ENCODE peak calls at places on chromosomes 5 and 9, in nine cellular contexts. O is choroid plexus epithelial cell, P is heart left ventricle, G is fibroblast of mammary gland, F is astrocyte of the spinal cord, Q is tibial nerve, I is Peyer's patch, U is upper lobe of right lung, A is lower leg skin. W is an unnamed sample.
A peak's percentile ranks its signal among the peaks of the same experiment; 100 is the strongest.

GRCh38 chr9:99822596-99823391 is 1.1 kb downstream of the NR4A3 start:
- DNase-seq in O (peak; percentile 64), P (peak; percentile 64), G (peak; percentile 39), F (peak; percentile 66), Q (peak; percentile 21), I (peak; percentile 62), U (peak; percentile 66), A (peak; percentile 21), W (peak; percentile 41)

GRCh38 chr9:12695474-12695873 is 2.3 kb downstream of the TYRP1 start:
- DNase-seq in O (no peak), P (no peak), G (no peak), F (peak; percentile 22), Q (no peak), I (no peak), U (no peak), A (no peak), W (no peak)

GRCh38 chr5:73957397-73958001 is 331.5 kb downstream of the ARHGEF28 start:
- DNase-seq in O (peak; percentile 47), P (no peak), G (peak; percentile 62), F (peak; percentile 35), Q (no peak), I (no peak), U (no peak), A (no peak), W (peak; percentile 95)

GRCh38 chr5:160464466-160464797 is 42.8 kb downstream of the PTTG1 start:
- DNase-seq in O (no peak), P (no peak), G (no peak), F (no peak), Q (no peak), I (no peak), U (no peak), A (no peak), W (no peak)

GRCh38 chr5:173581408-173582197 is 34.8 kb downstream of the BOD1 start:
- DNase-seq in O (peak; percentile 48), P (no peak), G (peak; percentile 28), F (peak; percentile 37), Q (no peak), I (peak; percentile 52), U (no peak), A (no peak), W (peak; percentile 34)

GRCh38 chr5:122757268-122757667 is 17.6 kb upstream of the SNX2 start:
- DNase-seq in O (no peak), P (no peak), G (no peak), F (no peak), Q (no peak), I (no peak), U (no peak), A (no peak), W (no peak)

GRCh38 chr9:113219972-113220371 is 1.1 kb downstream of the FKBP15 start:
- DNase-seq in O (peak; percentile 62), P (no peak), G (peak; percentile 78), F (peak; percentile 54), Q (no peak), I (no peak), U (no peak), A (no peak), W (peak; percentile 33)

GRCh38 chr9:87122947-87123685 is 175.8 kb upstream of the GAS1 start:
- DNase-seq in O (peak; percentile 94), P (no peak), G (peak; percentile 95), F (peak; percentile 72), Q (no peak), I (no peak), U (no peak), A (peak; percentile 28), W (peak; percentile 83)

GRCh38 chr5:45847877-45848276 is 151.7 kb upstream of the HCN1 start:
- DNase-seq in O (no peak), P (peak; percentile 25), G (no peak), F (no peak), Q (no peak), I (no peak), U (no peak), A (no peak), W (no peak)

GRCh38 chr9:16023466-16023865 is 470.6 kb downstream of the CCDC171 start:
- DNase-seq in O (peak; percentile 62), P (no peak), G (peak; percentile 95), F (peak; percentile 83), Q (no peak), I (no peak), U (no peak), A (no peak), W (no peak)

GRCh38 chr9:24245988-24246387 is 299.7 kb downstream of the IZUMO3 start:
- DNase-seq in O (peak; percentile 46), P (no peak), G (peak; percentile 23), F (peak; percentile 52), Q (no peak), I (no peak), U (no peak), A (no peak), W (peak; percentile 57)

GRCh38 chr5:95664204-95664786 is 17.7 kb downstream of the RFESD start:
- DNase-seq in O (peak; percentile 59), P (no peak), G (peak; percentile 48), F (peak; percentile 69), Q (peak; percentile 79), I (peak; percentile 72), U (no peak), A (no peak), W (peak; percentile 35)

GRCh38 chr5:141149812-141150211 is at the start of gene PCDHB6:
- DNase-seq in O (peak; percentile 2), P (no peak), G (peak; percentile 6), F (no peak), Q (no peak), I (no peak), U (no peak), A (no peak), W (peak; percentile 1)

GRCh38 chr5:119382167-119382566 is 26.3 kb downstream of the TNFAIP8 start:
- DNase-seq in O (peak; percentile 87), P (no peak), G (no peak), F (no peak), Q (no peak), I (no peak), U (no peak), A (no peak), W (peak; percentile 26)

GRCh38 chr5:176658007-176658599 is 10.8 kb downstream of the TSPAN17 start:
- DNase-seq in O (peak; percentile 80), P (peak; percentile 80), G (peak; percentile 68), F (peak; percentile 62), Q (peak; percentile 78), I (peak; percentile 85), U (peak; percentile 82), A (peak; percentile 55), W (peak; percentile 72)

GRCh38 chr9:126719677-126720435 is 85.0 kb upstream of the ZBTB43 start:
- DNase-seq in O (peak; percentile 78), P (peak; percentile 90), G (no peak), F (peak; percentile 47), Q (peak; percentile 59), I (peak; percentile 94), U (peak; percentile 92), A (peak; percentile 80), W (peak; percentile 56)

DNA sequence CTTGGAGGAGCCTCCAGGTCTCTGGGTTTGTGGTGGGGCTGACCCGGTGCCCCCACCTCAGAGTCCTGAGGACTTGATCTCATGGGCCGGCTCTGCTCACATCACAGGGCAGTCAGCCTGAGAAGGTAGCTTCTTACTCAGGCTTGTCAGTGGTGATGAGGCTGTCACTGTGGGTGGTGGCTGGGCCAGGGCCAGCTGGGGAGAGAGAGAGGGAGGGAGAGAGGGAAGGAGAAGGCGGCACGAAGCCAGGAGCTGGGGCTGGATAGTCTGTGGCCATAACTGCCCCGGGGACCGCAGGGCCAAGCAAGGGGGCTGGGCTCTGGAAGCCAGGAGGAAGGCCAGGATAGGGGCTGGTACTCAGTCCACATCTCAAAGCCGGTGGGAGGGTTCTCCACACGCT is 6.5 kb downstream of the NTNG2 start:
- DNase-seq in O (peak; percentile 15), P (peak; percentile 64), G (peak; percentile 35), F (no peak), Q (no peak), I (no peak), U (no peak), A (no peak), W (no peak)
- H3K4me3 ChIP-seq in O (no peak overlapping the region), P (no peak overlapping the region), G (no peak overlapping the region), F (no peak overlapping the region), Q (no peak overlapping the region), I (no peak overlapping the region), U (no peak overlapping the region), A (no peak overlapping the region), W (no peak overlapping the region)

GRCh38 chr9:5784526-5785315 is 48.2 kb downstream of the ERMP1 start:
- DNase-seq in O (peak; percentile 53), P (no peak), G (no peak), F (no peak), Q (no peak), I (no peak), U (no peak), A (no peak), W (no peak)
- TF ChIP-seq CTCF in O (no peak), P (no peak), G (no peak), F (no peak), Q (no peak), I (no peak), U (no peak), A (no peak), W (no peak)

GRCh38 chr9:134318481-134318891 is 7.8 kb upstream of the RXRA start:
- DNase-seq in O (peak; percentile 34), P (peak; percentile 55), G (no peak), F (no peak), Q (no peak), I (no peak), U (peak; percentile 51), A (no peak), W (no peak)

GRCh38 chr9:134314950-134315715 is 11.1 kb upstream of the RXRA start:
- DNase-seq in O (no peak), P (peak; percentile 55), G (no peak), F (no peak), Q (no peak), I (no peak), U (peak; percentile 60), A (no peak), W (no peak)

GRCh38 chr9:134317431-134318414 is 8.5 kb upstream of the RXRA start:
- DNase-seq in O (no peak), P (peak; percentile 51), G (peak; percentile 10), F (no peak), Q (no peak), I (no peak), U (peak; percentile 47), A (no peak), W (no peak)

GRCh38 chr9:134315716-134316443 is 10.4 kb upstream of the RXRA start:
- DNase-seq in O (no peak), P (peak; percentile 54), G (no peak), F (no peak), Q (no peak), I (no peak), U (peak; percentile 57), A (no peak), W (no peak)

GRCh38 chr9:134316444-134317160 is 9.7 kb upstream of the RXRA start:
- DNase-seq in O (no peak), P (peak; percentile 67), G (peak; percentile 57), F (peak; percentile 48), Q (no peak), I (no peak), U (peak; percentile 65), A (no peak), W (no peak)
- H3K4me3 ChIP-seq in O (no peak overlapping the region), P (no peak overlapping the region), G (no peak overlapping the region), F (no peak overlapping the region), Q (no peak overlapping the region), I (no peak overlapping the region), U (no peak overlapping the region), A (no peak overlapping the region), W (no peak overlapping the region)

DNA sequence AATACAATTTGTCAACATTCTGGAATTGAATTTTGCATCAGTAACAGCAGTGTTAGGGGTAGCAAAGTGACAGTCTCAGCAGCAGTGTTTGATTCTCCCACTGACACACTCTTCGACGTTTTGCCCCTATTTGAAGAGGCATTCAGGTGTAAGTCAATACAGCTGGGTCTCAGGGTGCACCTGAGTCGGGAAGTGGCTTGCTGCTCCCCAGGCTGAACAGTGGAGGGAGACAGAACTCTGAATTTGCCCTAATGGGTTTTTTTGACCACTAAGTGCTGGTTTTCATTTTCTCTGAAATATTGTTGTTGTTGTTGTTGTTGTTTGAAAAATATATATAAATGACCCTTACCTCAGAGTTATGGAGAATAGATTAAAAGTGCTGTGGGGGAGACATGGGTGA is 223.2 kb downstream of the TLR4 start:
- DNase-seq in O (no peak), P (no peak), G (no peak), F (no peak), Q (no peak), I (no peak), U (no peak), A (no peak), W (peak; percentile 16)
- TF ChIP-seq CTCF in O (no peak), P (no peak), G (no peak), F (no peak), Q (no peak), I (no peak), U (no peak), A (no peak), W (peak; percentile 55)

W was measured in epithelial cell of esophagus.